ENCODE peak calls at places on chromosomes 6 and 20, in six cellular contexts. O, U, H, L, E and I are unnamed samples.

GRCh38 chr20:24968278-24968677 is 19.2 kb downstream of the CST7 start:
- DNase-seq in O (no peak), U (no peak), H (no peak), L (no peak), E (no peak), I (no peak)

GRCh38 chr6:19465240-19465639 is 371.9 kb upstream of the ID4 start:
- DNase-seq in O (no peak), U (no peak), H (no peak), L (peak; percentile 82), E (no peak), I (no peak)

GRCh38 chr6:13761361-13762036 is 49.9 kb upstream of the RANBP9 start:
- DNase-seq in O (no peak), U (no peak), H (no peak), L (no peak), E (no peak), I (no peak)

GRCh38 chr20:37239026-37239451 is 22.6 kb downstream of the GHRH start:
- DNase-seq in O (no peak), U (no peak), H (no peak), L (no peak), E (no peak), I (no peak)

GRCh38 chr6:117866561-117866960 is 40.5 kb upstream of the SLC35F1 start:
- DNase-seq in O (no peak), U (no peak), H (no peak), L (no peak), E (no peak), I (no peak)

GRCh38 chr20:23920408-23920780 is 40.8 kb upstream of the CST5 start:
- DNase-seq in O (no peak), U (no peak), H (no peak), L (no peak), E (no peak), I (no peak)

GRCh38 chr20:25314497-25315417 is 66.9 kb downstream of the PYGB start:
- DNase-seq in O (peak; percentile 22), U (no peak), H (no peak), L (no peak), E (no peak), I (no peak)

GRCh38 chr20:2768632-2769015 is 31.8 kb downstream of the CPXM1 start:
- DNase-seq in O (no peak), U (no peak), H (no peak), L (no peak), E (no peak), I (no peak)

GRCh38 chr6:118495639-118496296 is 52.3 kb upstream of the PLN start:
- DNase-seq in O (no peak), U (peak; percentile 85), H (no peak), L (peak; percentile 21), E (no peak), I (no peak)

GRCh38 chr20:64241061-64241460 is 14.5 kb upstream of the PCMTD2 start:
- DNase-seq in O (no peak), U (no peak), H (no peak), L (no peak), E (no peak), I (no peak)

GRCh38 chr20:31835977-31836852 is 9.2 kb downstream of the FOXS1 start:
- DNase-seq in O (no peak), U (peak; percentile 51), H (no peak), L (peak; percentile 94), E (peak; percentile 57), I (peak; percentile 86)
- H2AFZ ChIP-seq in O (no peak overlapping the region), U (no peak overlapping the region), H (no peak overlapping the region), L (no peak overlapping the region), E (no peak overlapping the region), I (no peak overlapping the region)

GRCh38 chr6:722608-723007 is 29.7 kb upstream of the EXOC2 start:
- DNase-seq in O (no peak), U (no peak), H (peak; percentile 32), L (no peak), E (no peak), I (peak; percentile 59)
- TF ChIP-seq CTCF in O (no peak), U (no peak), H (no peak), L (no peak), E (no peak), I (no peak)

GRCh38 chr6:11556308-11556707 is 18.8 kb downstream of the TMEM170B start:
- DNase-seq in O (peak; percentile 60), U (no peak), H (no peak), L (no peak), E (no peak), I (no peak)

GRCh38 chr6:11553824-11554223 is 16.3 kb downstream of the TMEM170B start:
- DNase-seq in O (no peak), U (no peak), H (no peak), L (no peak), E (no peak), I (no peak)

GRCh38 chr6:11551053-11551452 is 13.5 kb downstream of the TMEM170B start:
- DNase-seq in O (no peak), U (no peak), H (no peak), L (no peak), E (no peak), I (no peak)

GRCh38 chr6:11552390-11552789 is 14.8 kb downstream of the TMEM170B start:
- DNase-seq in O (no peak), U (no peak), H (no peak), L (no peak), E (no peak), I (no peak)
- TF ChIP-seq EZH2phosphoT487 in O (no peak), U (no peak), H (no peak), L (no peak), E (no peak), I (no peak)

DNA sequence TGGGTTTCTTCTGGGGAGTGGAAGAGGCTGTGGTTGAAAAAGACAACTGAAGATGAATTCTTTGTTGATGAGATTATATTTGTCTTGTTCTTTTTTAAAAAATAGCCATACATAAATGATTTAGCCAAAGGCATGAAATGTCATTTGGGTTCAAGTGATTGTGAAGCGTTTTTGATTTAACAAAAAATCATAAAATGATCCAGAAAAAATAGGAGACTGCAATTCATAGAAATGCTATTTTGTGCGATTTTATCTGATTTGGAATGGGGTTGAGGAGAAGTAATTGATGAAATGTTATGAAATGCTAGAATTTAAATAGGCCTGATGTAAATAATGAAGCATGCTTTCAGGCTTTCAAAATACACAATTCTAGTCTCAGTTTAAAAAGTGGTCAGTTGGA is 21.7 kb downstream of the PFDN4 start:
- DNase-seq in O (no peak), U (no peak), H (no peak), L (no peak), E (no peak), I (no peak)
- H2AFZ ChIP-seq in O (peak overlapping the region; percentile 15), U (no peak overlapping the region), H (no peak overlapping the region), L (no peak overlapping the region), E (no peak overlapping the region), I (no peak overlapping the region)

GRCh38 chr6:4804095-4804494 is 27.9 kb downstream of the CDYL start:
- DNase-seq in O (no peak), U (no peak), H (no peak), L (peak; percentile 38), E (no peak), I (no peak)

GRCh38 chr6:4803343-4803744 is 27.1 kb downstream of the CDYL start:
- DNase-seq in O (no peak), U (no peak), H (no peak), L (no peak), E (peak; percentile 41), I (no peak)

GRCh38 chr6:4808396-4808795 is 32.2 kb downstream of the CDYL start:
- DNase-seq in O (no peak), U (no peak), H (no peak), L (no peak), E (no peak), I (no peak)

GRCh38 chr6:4805553-4806307 is 29.5 kb downstream of the CDYL start:
- DNase-seq in O (peak; percentile 79), U (peak; percentile 34), H (peak; percentile 22), L (peak; percentile 66), E (peak; percentile 68), I (no peak)

GRCh38 chr6:4806308-4807190 is 30.3 kb downstream of the CDYL start:
- DNase-seq in O (no peak), U (no peak), H (no peak), L (no peak), E (no peak), I (no peak)
- TF ChIP-seq CTCF in O (no peak), U (no peak), H (no peak), L (peak; percentile 35), E (no peak), I (no peak)

DNA sequence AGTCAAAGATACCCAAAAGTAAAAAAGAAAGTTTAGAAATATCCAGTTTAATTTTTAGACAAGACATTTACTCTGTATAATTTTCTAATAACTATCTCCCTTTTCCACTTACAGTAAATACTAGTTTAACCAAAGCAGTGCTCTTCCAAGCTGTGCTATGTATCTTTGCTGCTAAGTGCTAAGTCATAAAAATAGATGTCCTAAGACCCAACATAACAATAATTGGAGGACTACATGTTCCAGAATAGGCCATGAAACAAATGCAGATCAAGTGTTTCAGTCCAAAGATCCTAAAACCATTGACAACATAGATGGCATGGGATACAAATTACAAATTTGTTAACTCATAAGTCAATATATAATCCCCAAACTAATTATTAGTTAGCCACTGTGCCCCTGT is 111.1 kb downstream of the FAM83B start:
- DNase-seq in O (no peak), U (no peak), H (no peak), L (no peak), E (no peak), I (no peak)
- TF ChIP-seq EZH2phosphoT487 in O (no peak), U (no peak), H (no peak), L (no peak), E (no peak), I (no peak)

GRCh38 chr6:141290871-141291270 is 841.9 kb upstream of the GJE1 start:
- DNase-seq in O (no peak), U (no peak), H (no peak), L (peak; percentile 53), E (no peak), I (no peak)
- H2AFZ ChIP-seq in O (no peak overlapping the region), U (peak overlapping the region; percentile 1), H (no peak overlapping the region), L (no peak overlapping the region), E (peak overlapping the region; percentile 63), I (peak overlapping the region; percentile 46)